ENCODE peak calls at places on chromosomes 6 and 20, in six cellular contexts. Y, U, M, V, N and K are unnamed samples.

GRCh38 chr6:162621246-162621645 is 106.3 kb downstream of the PRKN start:
- DNase-seq in Y (no peak), U (peak; percentile 54), M (no peak), V (no peak), N (no peak), K (no peak)

GRCh38 chr6:116772450-116772849 is 6.9 kb upstream of the FAM162B start:
- DNase-seq in Y (no peak), U (no peak), M (no peak), V (no peak), N (no peak), K (no peak)

GRCh38 chr6:92495246-92495645 is 924.1 kb downstream of the EPHA7 start:
- DNase-seq in Y (no peak), U (peak; percentile 8), M (no peak), V (no peak), N (no peak), K (no peak)

GRCh38 chr6:117521785-117522502 is 39.5 kb downstream of the DCBLD1 start:
- DNase-seq in Y (no peak), U (no peak), M (no peak), V (no peak), N (no peak), K (no peak)

GRCh38 chr6:109678240-109678639 is 12.8 kb downstream of the AK9 start:
- DNase-seq in Y (peak; percentile 12), U (no peak), M (no peak), V (no peak), N (no peak), K (no peak)

GRCh38 chr20:41150664-41151063 is 13.3 kb downstream of the PLCG1 start:
- DNase-seq in Y (no peak), U (no peak), M (no peak), V (no peak), N (no peak), K (no peak)

GRCh38 chr6:100633096-100633766 is 168.5 kb upstream of the SIM1 start:
- DNase-seq in Y (no peak), U (peak; percentile 81), M (no peak), V (no peak), N (no peak), K (peak; percentile 95)

GRCh38 chr6:149334682-149335160 is 17.2 kb downstream of the TAB2 start:
- DNase-seq in Y (no peak), U (peak; percentile 73), M (no peak), V (no peak), N (no peak), K (peak; percentile 73)

GRCh38 chr6:125780540-125781306 is 10.0 kb upstream of the NCOA7 start:
- DNase-seq in Y (peak; percentile 84), U (no peak), M (peak; percentile 56), V (peak; percentile 39), N (peak; percentile 72), K (peak; percentile 54)

GRCh38 chr6:27972750-27973149 is 15.7 kb downstream of the OR2B6 start:
- DNase-seq in Y (no peak), U (no peak), M (no peak), V (no peak), N (no peak), K (no peak)

GRCh38 chr6:156555117-156555516 is 222.1 kb upstream of the ARID1B start:
- DNase-seq in Y (no peak), U (no peak), M (no peak), V (no peak), N (no peak), K (peak; percentile 12)

GRCh38 chr6:98828991-98829411 is 5.4 kb upstream of the POU3F2 start:
- DNase-seq in Y (peak; percentile 78), U (no peak), M (no peak), V (no peak), N (no peak), K (no peak)

GRCh38 chr20:48599106-48599747 is 228.6 kb downstream of the PREX1 start:
- DNase-seq in Y (no peak), U (no peak), M (no peak), V (no peak), N (no peak), K (no peak)

GRCh38 chr6:22363966-22364296 is 67.1 kb upstream of the PRL start:
- DNase-seq in Y (no peak), U (no peak), M (no peak), V (no peak), N (no peak), K (no peak)

GRCh38 chr6:43695078-43695966 is 7.7 kb upstream of the MRPS18A start:
- DNase-seq in Y (no peak), U (no peak), M (no peak), V (no peak), N (no peak), K (no peak)

GRCh38 chr6:47729019-47729418 is 30.6 kb downstream of the ADGRF4 start:
- DNase-seq in Y (no peak), U (no peak), M (no peak), V (no peak), N (no peak), K (no peak)

GRCh38 chr6:26295691-26296555 is 69.1 kb upstream of the BTN3A2 start:
- DNase-seq in Y (no peak), U (no peak), M (no peak), V (no peak), N (no peak), K (peak; percentile 79)